ENCODE peak calls at places on chromosomes 4 and X, in five cellular contexts. X is activated CD4-positive, alpha-beta T cell treated with anti-CD3 and anti-CD28 coated beads, Interleukin-2, amount 50 U/mL, for 48 hours; J is HTR-8/SVneo; F is smooth muscle cell of the brain vasculature; U is epithelial cell of proximal tubule. K is an unnamed sample.

GRCh38 chrX:118976599-118977340 is 2.4 kb downstream of the LONRF3 start:
- DNase-seq in F (no peak), U (no peak), J (no peak), X (peak), K (no peak)

GRCh38 chr4:185567828-185568442 is 32.6 kb upstream of the PDLIM3 start:
- DNase-seq in U (no peak), X (no peak), J (no peak), F (no peak), K (peak)

GRCh38 chrX:129115104-129115503 is 408.2 kb downstream of the SMARCA1 start:
- DNase-seq in U (no peak), J (peak), F (no peak), X (peak), K (no peak)

GRCh38 chrX:120302434-120302833 is 8.8 kb downstream of the TMEM255A start:
- DNase-seq in X (peak), U (no peak), F (no peak), J (no peak), K (no peak)

GRCh38 chr4:128635939-128636551 is 173.5 kb upstream of the JADE1 start:
- DNase-seq in X (no peak), F (no peak), J (no peak), U (no peak), K (no peak)

GRCh38 chr4:123599920-123600394 is 203.4 kb downstream of the SPRY1 start:
- DNase-seq in X (peak), J (no peak), U (peak), F (no peak), K (no peak)

GRCh38 chr4:113636877-113637276 is 124.7 kb downstream of the CAMK2D start:
- DNase-seq in F (no peak), J (peak), U (no peak), X (no peak), K (no peak)

GRCh38 chr4:91596683-91597082 is 707.1 kb upstream of the GRID2 start:
- DNase-seq in U (no peak), F (no peak), X (no peak), J (no peak), K (no peak)

GRCh38 chrX:18733273-18733672 is 25.8 kb downstream of the PPEF1 start:
- DNase-seq in J (no peak), U (no peak), F (no peak), X (no peak), K (no peak)

GRCh38 chrX:39309721-39310152 is 508.5 kb downstream of the MID1IP1 start:
- DNase-seq in F (no peak), X (peak), J (peak), U (no peak), K (no peak)

GRCh38 chrX:54419559-54420302 is 20.5 kb upstream of the TSR2 start:
- DNase-seq in U (no peak), F (no peak), X (no peak), J (no peak), K (no peak)

GRCh38 chr4:152591361-152591760 is 55.5 kb upstream of the FBXW7 start:
- DNase-seq in J (no peak), F (no peak), X (peak), U (no peak), K (no peak)